ENCODE peak calls at places on chromosomes 13 and 19, in six cellular contexts. N is activated T-cell treated with anti-CD3 and anti-CD28 coated beads, Interleukin-2, amount 50 U/mL, for 24 hours; Z is substantia nigra; B is neuronal stem cell; E is naive thymus-derived CD8-positive, alpha-beta T cell; P is putamen. S is an unnamed sample.

GRCh38 chr13:96730676-96731075 is 263.6 kb downstream of the OXGR1 start:
- DNase-seq in N (no peak), Z (no peak), B (no peak), E (no peak), P (no peak), S (no peak)

GRCh38 chr19:33344210-33344609 is 29.3 kb upstream of the CEBPG start:
- DNase-seq in N (no peak), Z (no peak), B (peak; percentile 18), E (no peak), P (peak; percentile 69), S (no peak)

GRCh38 chr19:14118165-14119051 is 846 bp upstream of the PRKACA start:
- DNase-seq in N (peak; percentile 60), Z (peak; percentile 89), B (peak; percentile 81), E (peak; percentile 23), P (peak; percentile 74), S (peak; percentile 38)

GRCh38 chr13:48783181-48783630 is 129.5 kb downstream of the CYSLTR2 start:
- DNase-seq in N (no peak), Z (no peak), B (no peak), E (no peak), P (no peak), S (no peak)

GRCh38 chr13:26221399-26221720 is 754 bp downstream of the RNF6 start:
- DNase-seq in N (no peak), Z (no peak), B (no peak), E (no peak), P (no peak), S (no peak)

GRCh38 chr19:14369399-14370168 is 11.7 kb upstream of the ADGRE5 start:
- DNase-seq in N (peak; percentile 89), Z (no peak), B (no peak), E (peak; percentile 69), P (no peak), S (peak; percentile 22)

GRCh38 chr19:40193587-40193849 is 2.3 kb downstream of the MAP3K10 start:
- DNase-seq in N (no peak), Z (no peak), B (no peak), E (no peak), P (no peak), S (no peak)

GRCh38 chr13:76832258-76832988 is 53.8 kb downstream of the KCTD12 start:
- DNase-seq in N (no peak), Z (no peak), B (no peak), E (no peak), P (no peak), S (no peak)

GRCh38 chr19:49772850-49773432 is 6.1 kb downstream of the AP2A1 start:
- DNase-seq in N (no peak), Z (no peak), B (no peak), E (no peak), P (no peak), S (no peak)

GRCh38 chr13:107480130-107480529 is 735.2 kb downstream of the LIG4 start:
- DNase-seq in N (no peak), Z (no peak), B (no peak), E (no peak), P (no peak), S (no peak)

GRCh38 chr19:16206046-16206605 is 8.4 kb downstream of the AP1M1 start:
- DNase-seq in N (no peak), Z (no peak), B (no peak), E (no peak), P (no peak), S (no peak)

GRCh38 chr13:22121340-22121739 is 450.5 kb downstream of the FGF9 start:
- DNase-seq in N (no peak), Z (no peak), B (no peak), E (no peak), P (no peak), S (no peak)

S was measured in GDM1.